ENCODE peak calls at places on chromosomes 1 and 21, in six cellular contexts. S is HCT116, Z is PC-9, D is psoas muscle, W is IMR-90, Q is BJ. R is an unnamed sample.

GRCh38 chr1:25168193-25169071 is 63.9 kb downstream of the SYF2 start:
- DNase-seq in S (no peak), Z (no peak), D (no peak), W (no peak), Q (no peak), R (no peak)

GRCh38 chr21:35528109-35529042 is 479.3 kb upstream of the RUNX1 start:
- DNase-seq in S (no peak), Z (no peak), D (peak; percentile 27), W (peak; percentile 20), Q (no peak), R (no peak)

GRCh38 chr1:81296584-81296983 is 504.1 kb upstream of the ADGRL2 start:
- DNase-seq in S (no peak), Z (no peak), D (no peak), W (no peak), Q (peak; percentile 29), R (no peak)

GRCh38 chr1:87024936-87025537 is 110.6 kb downstream of the HS2ST1 start:
- DNase-seq in S (peak; percentile 15), Z (no peak), D (no peak), W (peak; percentile 22), Q (no peak), R (peak; percentile 66)

GRCh38 chr1:22104865-22105437 is 37.9 kb downstream of the WNT4 start:
- DNase-seq in S (no peak), Z (no peak), D (no peak), W (no peak), Q (no peak), R (no peak)

GRCh38 chr1:162206749-162207635 is 137.5 kb downstream of the NOS1AP start:
- DNase-seq in S (no peak), Z (no peak), D (no peak), W (no peak), Q (no peak), R (no peak)

GRCh38 chr1:160522622-160523345 is at the start of gene SLAMF6:
- DNase-seq in S (no peak), Z (no peak), D (no peak), W (no peak), Q (no peak), R (no peak)

GRCh38 chr21:36743008-36743407 is 44.1 kb downstream of the SIM2 start:
- DNase-seq in S (no peak), Z (no peak), D (no peak), W (no peak), Q (no peak), R (no peak)

GRCh38 chr1:234602334-234603220 is 7.4 kb downstream of the IRF2BP2 start:
- DNase-seq in S (peak; percentile 88), Z (peak; percentile 55), D (peak; percentile 18), W (peak; percentile 98), Q (peak; percentile 92), R (peak; percentile 84)

GRCh38 chr1:232059726-232060360 is 433.3 kb downstream of the DISC1 start:
- DNase-seq in S (no peak), Z (no peak), D (no peak), W (no peak), Q (no peak), R (no peak)

GRCh38 chr1:71351438-71351837 is 270.6 kb upstream of the ZRANB2 start:
- DNase-seq in S (no peak), Z (no peak), D (no peak), W (peak; percentile 81), Q (peak; percentile 10), R (no peak)

GRCh38 chr21:45202889-45203288 is 84.8 kb downstream of the POFUT2 start:
- DNase-seq in S (no peak), Z (no peak), D (no peak), W (no peak), Q (no peak), R (no peak)

GRCh38 chr1:22709891-22710687 is 550 bp upstream of the EPHB2 start:
- DNase-seq in S (no peak), Z (peak; percentile 64), D (peak; percentile 74), W (peak; percentile 64), Q (no peak), R (peak; percentile 70)

GRCh38 chr1:95004013-95004412 is 68.7 kb downstream of the ALG14 start:
- DNase-seq in S (no peak), Z (no peak), D (no peak), W (no peak), Q (no peak), R (no peak)

GRCh38 chr1:26862781-26863676 is at the start of gene SFN:
- DNase-seq in S (peak; percentile 98), Z (peak; percentile 93), D (no peak), W (no peak), Q (no peak), R (no peak)
- H3K4me3 ChIP-seq in S (peak within 1 kb of the TSS; percentile 96), Z (peak within 1 kb of the TSS; percentile 85), D (peak within 1 kb of the TSS; percentile 72), W (no peak within 1 kb of the TSS), Q (peak within 1 kb of the TSS; percentile 47), R (peak within 1 kb of the TSS; percentile 52)

GRCh38 chr1:14597343-14598006 is 1.0 kb upstream of the KAZN start:
- DNase-seq in S (no peak), Z (no peak), D (no peak), W (no peak), Q (no peak), R (no peak)
- H3K27me3 ChIP-seq in S (peaks cover 31% of the 10 kb centered on the region), Z (peaks cover 15% of the 10 kb centered on the region), D (peaks cover 54% of the 10 kb centered on the region), W (peaks cover 21% of the 10 kb centered on the region), Q (peaks cover 2% of the 10 kb centered on the region), R (no peaks in the 10 kb centered on the region)

DNA sequence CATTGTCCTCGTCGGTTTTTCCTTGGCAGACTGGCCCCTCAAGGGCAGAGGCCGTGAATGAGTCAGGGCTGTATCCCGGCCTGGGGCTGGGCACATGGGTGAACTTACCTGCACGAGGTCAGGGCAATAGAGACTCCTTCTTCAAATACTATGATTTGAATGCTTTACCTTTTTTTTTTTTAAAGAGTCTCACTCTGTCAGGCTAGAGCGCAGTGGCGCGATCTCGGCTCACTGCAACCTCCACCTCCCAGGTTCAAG is 5.0 kb downstream of the LAPTM5 start:
- DNase-seq in S (no peak), Z (peak; percentile 46), D (no peak), W (no peak), Q (no peak), R (no peak)
- H3K4me3 ChIP-seq in S (no peak overlapping the region), Z (no peak overlapping the region), D (no peak overlapping the region), W (no peak overlapping the region), Q (no peak overlapping the region), R (no peak overlapping the region)

GRCh38 chr1:230112782-230113181 is 45.7 kb downstream of the GALNT2 start:
- DNase-seq in S (no peak), Z (no peak), D (no peak), W (no peak), Q (no peak), R (no peak)

GRCh38 chr1:230114245-230114651 is 47.2 kb downstream of the GALNT2 start:
- DNase-seq in S (no peak), Z (no peak), D (no peak), W (peak; percentile 86), Q (no peak), R (no peak)

GRCh38 chr1:230113230-230113604 is 46.2 kb downstream of the GALNT2 start:
- DNase-seq in S (no peak), Z (no peak), D (no peak), W (no peak), Q (no peak), R (no peak)

GRCh38 chr1:230112131-230112701 is 45.2 kb downstream of the GALNT2 start:
- DNase-seq in S (no peak), Z (no peak), D (no peak), W (peak; percentile 21), Q (no peak), R (no peak)

DNA sequence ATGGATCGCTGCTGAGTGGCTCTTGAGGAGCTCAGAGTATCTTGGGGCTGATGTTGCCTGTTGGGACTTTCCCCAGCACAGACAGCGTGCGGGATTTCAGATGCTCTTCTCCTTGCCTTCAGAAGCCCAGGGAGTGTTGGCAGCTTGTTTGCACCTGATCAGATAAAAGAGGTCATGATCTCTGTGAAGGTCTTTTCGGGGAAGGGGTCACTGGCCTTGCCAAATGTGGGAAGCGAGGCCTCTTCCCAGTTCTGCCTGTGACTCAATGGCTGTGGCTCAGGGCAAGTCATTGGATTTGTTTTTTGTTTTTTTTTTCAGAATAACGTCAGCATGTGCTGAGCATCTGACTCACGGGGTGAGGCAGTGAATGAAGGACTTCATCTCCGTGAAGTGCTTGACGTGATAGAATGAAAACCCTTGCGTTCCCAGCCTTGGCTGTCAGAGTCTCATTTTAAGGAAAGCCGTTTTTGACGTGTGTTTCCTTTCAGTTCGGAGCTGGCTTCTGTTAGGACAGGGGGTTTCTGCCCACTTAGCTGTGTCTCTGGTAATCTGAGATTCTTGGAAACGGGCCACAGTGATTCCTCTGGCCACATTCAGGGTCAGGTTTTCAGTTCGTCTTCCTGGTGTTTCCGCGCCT is 46.7 kb downstream of the GALNT2 start:
- DNase-seq in S (no peak), Z (peak; percentile 52), D (peak; percentile 49), W (peak; percentile 99), Q (peak; percentile 79), R (no peak)
- H3K27me3 ChIP-seq in S (no peaks in the 10 kb centered on the region), Z (no peaks in the 10 kb centered on the region), D (no peaks in the 10 kb centered on the region), W (no peaks in the 10 kb centered on the region), Q (no peaks in the 10 kb centered on the region), R (no peaks in the 10 kb centered on the region)

GRCh38 chr1:10943991-10944730 is 68.3 kb upstream of the TARDBP start:
- DNase-seq in S (no peak), Z (no peak), D (no peak), W (no peak), Q (no peak), R (peak; percentile 24)
- H3K4me3 ChIP-seq in S (no peak overlapping the region), Z (no peak overlapping the region), D (peak overlapping the region; percentile 55), W (peak overlapping the region; percentile 30), Q (peak overlapping the region; percentile 28), R (no peak overlapping the region)